ENCODE peak calls at places on chromosomes 12 and 14, in eight cellular contexts. Q is GM23248, I is HCT116, C is aorta, X is heart right ventricle, L is ovary, V is mesendoderm, T is GM23338. S is an unnamed sample.
A peak's percentile ranks its signal among the peaks of the same experiment; 100 is the strongest.

GRCh38 chr14:89465894-89466293 is 48.9 kb upstream of the FOXN3 start:
- DNase-seq in T (peak; percentile 44), L (no peak), X (no peak), V (no peak), C (no peak), Q (no peak), I (no peak), S (no peak)

GRCh38 chr14:99968931-99969330 is 96.3 kb upstream of the EVL start:
- DNase-seq in T (no peak), C (no peak), Q (peak; percentile 60), L (no peak), I (no peak), V (no peak), X (no peak), S (peak; percentile 60)

GRCh38 chr12:129903956-129904769 is at the start of gene TMEM132D:
- DNase-seq in L (no peak), X (no peak), Q (no peak), T (peak; percentile 60), V (peak; percentile 81), C (no peak), I (no peak), S (peak; percentile 7)

GRCh38 chr12:2386566-2386965 is 333.8 kb downstream of the CACNA1C start:
- DNase-seq in L (no peak), Q (no peak), I (no peak), C (no peak), V (no peak), T (no peak), X (no peak), S (no peak)

GRCh38 chr14:103735815-103736545 is 20.4 kb downstream of the ZFYVE21 start:
- DNase-seq in X (no peak), Q (no peak), T (no peak), C (no peak), I (no peak), L (no peak), V (no peak), S (no peak)

GRCh38 chr14:100155049-100155621 is 4.3 kb downstream of the DEGS2 start:
- DNase-seq in C (no peak), X (no peak), Q (peak; percentile 44), I (peak; percentile 33), T (peak; percentile 91), L (no peak), V (peak; percentile 88), S (peak; percentile 25)

GRCh38 chr12:105337391-105337790 is 6.9 kb downstream of the C12orf75 start:
- DNase-seq in L (no peak), T (no peak), X (no peak), I (no peak), Q (no peak), V (peak; percentile 52), C (no peak), S (no peak)

GRCh38 chr12:124919646-124920352 is 5.3 kb upstream of the UBC start:
- DNase-seq in I (no peak), V (peak; percentile 46), Q (peak; percentile 81), T (no peak), L (no peak), C (peak; percentile 42), X (no peak), S (no peak)

GRCh38 chr12:46664771-46665287 is 161.0 kb downstream of the SLC38A4 start:
- DNase-seq in L (no peak), V (peak; percentile 37), T (no peak), X (no peak), Q (peak; percentile 93), C (no peak), I (peak; percentile 72), S (no peak)

GRCh38 chr14:62179367-62180018 is 417.3 kb downstream of the SNAPC1 start:
- DNase-seq in V (peak; percentile 88), Q (peak; percentile 91), T (peak; percentile 90), L (no peak), X (peak; percentile 29), C (no peak), I (peak; percentile 13), S (peak; percentile 83)

GRCh38 chr12:75933136-75933535 is 98.4 kb downstream of the PHLDA1 start:
- DNase-seq in V (no peak), T (no peak), I (peak; percentile 75), X (no peak), Q (peak; percentile 91), L (no peak), C (no peak), S (no peak)

GRCh38 chr12:12007713-12008231 is 63.0 kb upstream of the BCL2L14 start:
- DNase-seq in T (no peak), X (no peak), Q (no peak), I (no peak), C (no peak), V (no peak), L (no peak), S (no peak)

DNA sequence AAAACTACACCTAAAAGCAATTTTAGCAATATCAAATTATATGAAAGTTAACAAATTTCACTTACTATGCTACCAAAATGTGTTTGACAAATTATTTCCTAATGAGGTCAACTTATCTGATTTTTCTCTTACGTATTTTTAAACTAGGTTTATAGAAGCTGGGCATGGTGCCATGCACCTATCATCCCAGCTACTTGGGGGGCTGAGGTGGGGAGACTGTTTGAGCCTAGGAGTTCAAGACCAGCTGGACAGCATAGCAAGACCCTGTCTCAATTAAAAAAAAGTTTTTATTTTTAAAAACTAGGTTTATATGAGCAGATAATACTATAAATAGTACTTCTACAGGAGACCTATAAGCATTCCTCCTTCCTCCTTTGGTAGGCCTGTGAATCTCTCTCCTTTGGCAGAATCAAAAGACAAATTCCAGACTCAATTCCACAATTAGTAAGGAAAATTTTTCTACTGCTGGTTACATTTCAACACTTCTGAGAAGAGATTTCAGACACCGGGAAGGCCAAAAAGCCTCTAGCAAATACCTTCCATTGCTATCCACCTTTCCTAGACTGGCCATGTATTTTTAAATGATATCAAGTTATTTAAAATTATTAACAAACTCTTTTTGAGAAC is 34.5 kb downstream of the CDK17 start:
- DNase-seq in T (no peak), Q (peak; percentile 20), X (no peak), L (no peak), V (no peak), C (no peak), I (no peak), S (no peak)
- H3K4me1 ChIP-seq in T (peaks cover 6% of the 10 kb centered on the region), Q (peaks cover 61% of the 10 kb centered on the region), X (peaks cover 99% of the 10 kb centered on the region), L (peaks cover 4% of the 10 kb centered on the region), V (peaks cover 2% of the 10 kb centered on the region), C (no peaks in the 10 kb centered on the region), I (peaks cover 3% of the 10 kb centered on the region), S (peaks cover 7% of the 10 kb centered on the region)

DNA sequence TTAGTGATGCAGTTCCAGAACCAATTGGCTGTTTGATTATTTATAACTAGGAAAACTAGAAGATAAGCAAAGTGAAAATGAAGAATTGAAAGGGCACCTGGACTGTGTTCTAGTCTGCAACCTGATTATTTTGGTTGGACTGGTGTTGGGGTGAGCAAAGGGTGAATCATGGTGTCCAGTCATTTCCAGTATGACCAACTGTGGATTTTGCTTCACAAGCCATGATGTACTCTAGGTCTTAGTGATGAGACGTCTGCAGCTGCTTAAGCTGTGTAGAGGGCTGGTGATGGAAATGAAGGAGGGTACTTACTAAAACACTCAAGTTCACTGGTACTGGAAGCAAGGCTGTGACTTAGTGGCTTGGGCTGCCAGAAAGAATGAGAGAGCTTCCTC is 193.2 kb upstream of the FRMD6 start:
- DNase-seq in Q (peak; percentile 92), L (no peak), T (no peak), I (no peak), V (no peak), C (no peak), X (no peak), S (no peak)
- H3K4me1 ChIP-seq in Q (peaks cover 25% of the 10 kb centered on the region), L (peaks cover 2% of the 10 kb centered on the region), T (no peaks in the 10 kb centered on the region), I (no peaks in the 10 kb centered on the region), V (peaks cover 9% of the 10 kb centered on the region), C (no peaks in the 10 kb centered on the region), X (no peaks in the 10 kb centered on the region), S (peaks cover 16% of the 10 kb centered on the region)

GRCh38 chr14:92985521-92985920 is 62.6 kb downstream of the CHGA start:
- DNase-seq in X (no peak), I (no peak), V (no peak), Q (no peak), L (no peak), C (no peak), T (no peak), S (no peak)
- H3K4me1 ChIP-seq in X (peaks cover 42% of the 10 kb centered on the region), I (peaks cover 10% of the 10 kb centered on the region), V (no peaks in the 10 kb centered on the region), Q (peaks cover 14% of the 10 kb centered on the region), L (peaks cover 33% of the 10 kb centered on the region), C (no peaks in the 10 kb centered on the region), T (no peaks in the 10 kb centered on the region), S (peaks cover under 1% of the 10 kb centered on the region)

GRCh38 chr12:6925543-6926279 is 2.0 kb upstream of the ATN1 start:
- DNase-seq in X (peak; percentile 76), Q (peak; percentile 92), T (peak; percentile 91), C (peak; percentile 81), I (peak; percentile 90), L (peak; percentile 84), V (peak; percentile 96), S (peak; percentile 89)
- H3K4me1 ChIP-seq in X (peaks cover 56% of the 10 kb centered on the region), Q (peaks cover 40% of the 10 kb centered on the region), T (peaks cover 46% of the 10 kb centered on the region), C (no peaks in the 10 kb centered on the region), I (peaks cover 25% of the 10 kb centered on the region), L (peaks cover 20% of the 10 kb centered on the region), V (peaks cover 19% of the 10 kb centered on the region), S (peaks cover 41% of the 10 kb centered on the region)

S was measured in cardiac muscle cell.